ENCODE peak calls at places on chromosomes 7 and 10, in nine cellular contexts. C is tibial nerve, E is IMR-90, T is heart left ventricle, N is gastrocnemius medialis, V is body of pancreas, S is ovary, H is stomach, L is sigmoid colon. X is an unnamed sample.

GRCh38 chr10:110376021-110376773 is 71.5 kb upstream of the SMNDC1 start:
- DNase-seq in T (peak; percentile 76), N (no peak), L (no peak), S (no peak), V (no peak), E (no peak), C (no peak), H (no peak), X (no peak)

GRCh38 chr10:14240253-14241189 is 90.2 kb downstream of the FRMD4A start:
- DNase-seq in E (peak; percentile 26), N (no peak), L (no peak), H (no peak), V (no peak), T (no peak), C (no peak), S (no peak), X (no peak)

GRCh38 chr7:129610709-129611245 is 743 bp upstream of the NRF1 start:
- DNase-seq in V (no peak), T (no peak), C (no peak), S (no peak), L (no peak), N (no peak), E (no peak), H (no peak), X (no peak)

GRCh38 chr10:77317221-77317620 is 320.4 kb downstream of the KCNMA1 start:
- DNase-seq in N (no peak), C (no peak), V (no peak), H (no peak), T (no peak), E (no peak), S (no peak), L (no peak), X (no peak)

GRCh38 chr7:132991615-132992587 is 90.0 kb downstream of the CHCHD3 start:
- DNase-seq in N (no peak), L (no peak), S (no peak), E (peak; percentile 4), V (no peak), T (no peak), H (no peak), C (no peak), X (no peak)

GRCh38 chr7:128868624-128869137 is 6.0 kb downstream of the ATP6V1F start:
- DNase-seq in N (no peak), C (no peak), H (no peak), S (no peak), L (no peak), V (no peak), E (no peak), T (no peak), X (no peak)

GRCh38 chr10:123997486-123998196 is 95.8 kb downstream of the CHST15 start:
- DNase-seq in L (peak; percentile 75), H (no peak), V (peak; percentile 12), S (no peak), E (peak; percentile 87), N (peak; percentile 33), C (peak; percentile 50), T (no peak), X (no peak)

GRCh38 chr7:76343931-76344321 is 14.9 kb downstream of the YWHAG start:
- DNase-seq in E (no peak), C (no peak), H (no peak), L (peak; percentile 6), T (no peak), V (no peak), S (no peak), N (no peak), X (no peak)

GRCh38 chr10:43077421-43078171 is 727 bp downstream of the RET start:
- DNase-seq in V (no peak), H (no peak), T (no peak), C (no peak), S (no peak), E (no peak), L (no peak), N (no peak), X (no peak)

GRCh38 chr7:142960955-142961512 is 1.1 kb downstream of the KEL start:
- DNase-seq in C (no peak), H (no peak), V (no peak), L (no peak), E (no peak), T (no peak), N (no peak), S (no peak), X (no peak)

GRCh38 chr10:103333934-103334520 is 16.9 kb downstream of the PCGF6 start:
- DNase-seq in V (no peak), E (peak; percentile 33), H (no peak), L (no peak), T (no peak), N (no peak), C (no peak), S (no peak), X (no peak)

GRCh38 chr10:30827531-30828120 is 198.1 kb upstream of the LYZL2 start:
- DNase-seq in C (no peak), L (peak; percentile 55), H (no peak), N (no peak), E (peak; percentile 68), V (no peak), S (no peak), T (peak; percentile 49), X (no peak)

GRCh38 chr7:129225206-129225930 is 538 bp downstream of the AHCYL2 start:
- DNase-seq in V (peak; percentile 62), C (peak; percentile 19), E (peak; percentile 27), L (peak; percentile 81), S (peak; percentile 37), N (peak; percentile 42), H (peak; percentile 55), T (peak; percentile 54), X (peak; percentile 58)

GRCh38 chr10:110007171-110007700 is 548 bp upstream of the ADD3 start:
- DNase-seq in C (no peak), L (no peak), E (peak; percentile 21), H (no peak), S (no peak), N (peak; percentile 24), T (peak; percentile 80), V (no peak), X (no peak)

GRCh38 chr7:12685550-12685949 is 1.9 kb upstream of the ARL4A start:
- DNase-seq in L (no peak), S (no peak), E (peak; percentile 33), N (peak; percentile 17), T (peak; percentile 44), C (peak; percentile 38), V (peak; percentile 37), H (no peak), X (peak; percentile 63)

GRCh38 chr10:62811159-62811875 is 4.8 kb downstream of the EGR2 start:
- DNase-seq in V (no peak), S (no peak), N (no peak), H (no peak), E (no peak), C (no peak), T (no peak), L (no peak), X (no peak)
- TF ChIP-seq POLR2A in V (no peak), S (no peak), N (no peak), H (no peak), E (peak; percentile 0), C (no peak), T (no peak), L (no peak), X (no peak)

GRCh38 chr10:6064119-6064518 is 2.0 kb upstream of the IL2RA start:
- DNase-seq in T (no peak), L (peak; percentile 19), H (peak; percentile 8), N (no peak), V (no peak), E (no peak), C (no peak), S (no peak), X (peak; percentile 34)
- H3K4me1 ChIP-seq in T (peaks cover 12% of the 10 kb centered on the region), L (no peaks in the 10 kb centered on the region), H (no peaks in the 10 kb centered on the region), N (peaks cover 6% of the 10 kb centered on the region), V (no peaks in the 10 kb centered on the region), E (no peaks in the 10 kb centered on the region), C (no peaks in the 10 kb centered on the region), S (no peaks in the 10 kb centered on the region), X (peaks cover 6% of the 10 kb centered on the region)

GRCh38 chr10:37975407-37975991 is 948 bp downstream of the ZNF25 start:
- DNase-seq in S (no peak), N (no peak), T (no peak), L (no peak), H (no peak), V (no peak), C (peak; percentile 7), E (peak; percentile 38), X (no peak)

GRCh38 chr10:37976091-37976879 is at the start of gene ZNF25:
- DNase-seq in E (peak; percentile 98), N (peak; percentile 98), H (peak; percentile 99), T (peak; percentile 99), C (peak; percentile 98), V (peak; percentile 99), L (peak; percentile 99), S (peak; percentile 99), X (peak; percentile 99)

GRCh38 chr10:37972396-37972795 is 4.1 kb downstream of the ZNF25 start:
- DNase-seq in N (no peak), T (no peak), V (no peak), L (no peak), C (no peak), S (no peak), E (no peak), H (no peak), X (no peak)

DNA sequence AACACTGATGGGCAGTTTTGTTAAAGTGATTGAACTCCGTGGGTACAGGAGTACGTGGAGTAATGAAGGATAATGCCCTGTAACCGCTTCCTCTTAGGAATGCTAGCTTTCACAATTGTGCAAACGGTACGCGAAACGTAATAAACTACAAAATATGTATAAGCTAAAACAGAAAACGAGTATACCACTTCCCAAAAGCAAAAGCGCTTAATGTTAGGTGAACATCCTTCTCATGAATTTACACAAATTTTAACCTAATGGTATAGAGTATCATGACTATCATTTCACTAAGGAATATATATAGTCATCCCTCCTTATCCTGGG is 395 bp upstream of the ZNF25 start:
- DNase-seq in T (no peak), L (no peak), E (no peak), V (no peak), S (no peak), N (no peak), C (no peak), H (no peak), X (no peak)
- TF ChIP-seq CTCF in T (no peak), L (no peak), E (no peak), V (peak; percentile 20), S (no peak), N (no peak), C (no peak), H (no peak), X (no peak)

DNA sequence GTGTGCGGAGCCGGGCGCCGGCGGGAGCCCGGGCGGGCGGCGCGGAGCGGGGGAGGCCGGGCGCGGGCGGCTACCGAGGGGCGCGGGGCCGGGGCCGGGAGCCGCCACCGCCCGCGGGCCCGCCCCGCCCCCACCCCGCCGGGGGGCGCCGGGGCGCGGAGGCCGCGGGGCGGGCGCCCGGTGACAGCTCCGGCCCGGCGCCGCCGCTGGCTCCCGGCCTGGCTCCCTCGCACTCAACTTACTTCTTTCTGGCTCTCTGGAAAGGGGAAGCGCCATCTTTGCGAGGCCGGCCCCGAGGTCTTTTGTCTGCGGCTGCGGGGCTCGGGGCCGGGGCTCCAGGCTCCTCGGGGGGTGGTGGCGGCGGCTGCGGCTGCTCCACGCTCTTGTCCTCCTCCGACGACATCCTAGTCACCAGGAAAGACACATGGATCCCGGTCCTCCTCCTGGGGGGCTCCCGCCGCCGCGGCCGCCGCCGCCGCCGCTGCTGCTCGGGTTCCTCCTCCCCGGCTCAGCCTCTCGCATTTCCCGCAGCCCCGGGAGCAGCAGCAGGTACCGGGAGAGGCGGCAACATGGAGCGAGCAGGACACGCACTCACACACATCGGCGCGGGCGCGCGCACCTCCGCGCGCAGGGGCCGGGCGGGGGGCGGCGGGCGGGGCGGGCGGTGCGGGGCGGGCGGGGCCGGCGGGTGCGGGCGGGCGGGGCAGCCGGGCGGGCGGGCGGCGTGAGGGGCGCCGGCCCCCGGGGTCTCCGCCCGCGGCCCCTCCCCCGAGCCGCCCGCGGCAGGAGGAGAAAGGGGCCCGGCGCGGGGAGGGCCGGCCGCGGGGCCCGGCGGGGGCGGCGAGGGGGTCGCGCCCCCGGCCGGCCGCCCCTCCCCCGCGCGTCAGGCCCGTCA is at the start of gene KMT2C:
- DNase-seq in L (peak; percentile 79), H (peak; percentile 60), V (peak; percentile 72), C (peak; percentile 37), T (peak; percentile 63), E (peak; percentile 43), S (peak; percentile 60), N (peak; percentile 60), X (peak; percentile 49)
- TF ChIP-seq POLR2A in L (peak; percentile 52), H (peak; percentile 22), V (peak; percentile 54), C (peak; percentile 49), T (no peak), E (peak; percentile 42), S (peak; percentile 43), N (peak; percentile 65), X (peak; percentile 57)

X was measured in Peyer's patch.